ENCODE peak calls at places on chromosomes 7 and 10, in eight cellular contexts. One of them, this sample, is unnamed.

GRCh38 chr7:95473276-95473985 is 12.3 kb upstream of the ASB4 start:
- DNase-seq in MCF 10A: no peak
- DNase-seq in lower lobe of right lung: no peak
- DNase-seq in stimulated activated CD4-positive, alpha-beta T cell treated with anti-CD3 and anti-CD28 coated beads, Interleukin-4, amount 100 ng/mL, for 1 hour: no peak
- DNase-seq in activated CD8-positive, alpha-beta memory T cell treated with anti-CD3 and anti-CD28 coated beads for 1 hour: no peak
- DNase-seq in psoas muscle: no peak
- DNase-seq in T-cell: no peak
- DNase-seq in uterus: no peak
- DNase-seq in this sample: no peak

GRCh38 chr7:31095286-31096197 is 43.4 kb downstream of the ADCYAP1R1 start:
- DNase-seq in MCF 10A: no peak
- DNase-seq in lower lobe of right lung: no peak
- DNase-seq in stimulated activated CD4-positive, alpha-beta T cell treated with anti-CD3 and anti-CD28 coated beads, Interleukin-4, amount 100 ng/mL, for 1 hour: no peak
- DNase-seq in activated CD8-positive, alpha-beta memory T cell treated with anti-CD3 and anti-CD28 coated beads for 1 hour: no peak
- DNase-seq in psoas muscle: no peak
- DNase-seq in T-cell: no peak
- DNase-seq in uterus: peak
- DNase-seq in this sample: no peak

GRCh38 chr7:158283016-158283974 is 304.3 kb downstream of the PTPRN2 start:
- DNase-seq in MCF 10A: no peak
- DNase-seq in lower lobe of right lung: no peak
- DNase-seq in stimulated activated CD4-positive, alpha-beta T cell treated with anti-CD3 and anti-CD28 coated beads, Interleukin-4, amount 100 ng/mL, for 1 hour: no peak
- DNase-seq in activated CD8-positive, alpha-beta memory T cell treated with anti-CD3 and anti-CD28 coated beads for 1 hour: no peak
- DNase-seq in psoas muscle: no peak
- DNase-seq in T-cell: no peak
- DNase-seq in uterus: no peak
- DNase-seq in this sample: no peak

GRCh38 chr10:99733366-99733765 is 1.3 kb downstream of the CUTC start:
- DNase-seq in MCF 10A: no peak
- DNase-seq in lower lobe of right lung: no peak
- DNase-seq in stimulated activated CD4-positive, alpha-beta T cell treated with anti-CD3 and anti-CD28 coated beads, Interleukin-4, amount 100 ng/mL, for 1 hour: no peak
- DNase-seq in activated CD8-positive, alpha-beta memory T cell treated with anti-CD3 and anti-CD28 coated beads for 1 hour: no peak
- DNase-seq in psoas muscle: no peak
- DNase-seq in T-cell: no peak
- DNase-seq in uterus: no peak
- DNase-seq in this sample: no peak

GRCh38 chr7:150343225-150343624 is 1.8 kb upstream of the RARRES2 start:
- DNase-seq in MCF 10A: no peak
- DNase-seq in lower lobe of right lung: no peak
- DNase-seq in stimulated activated CD4-positive, alpha-beta T cell treated with anti-CD3 and anti-CD28 coated beads, Interleukin-4, amount 100 ng/mL, for 1 hour: no peak
- DNase-seq in activated CD8-positive, alpha-beta memory T cell treated with anti-CD3 and anti-CD28 coated beads for 1 hour: no peak
- DNase-seq in psoas muscle: no peak
- DNase-seq in T-cell: no peak
- DNase-seq in uterus: no peak
- DNase-seq in this sample: no peak

GRCh38 chr10:99775850-99776249 is 6.6 kb upstream of the ABCC2 start:
- DNase-seq in MCF 10A: peak
- DNase-seq in lower lobe of right lung: no peak
- DNase-seq in stimulated activated CD4-positive, alpha-beta T cell treated with anti-CD3 and anti-CD28 coated beads, Interleukin-4, amount 100 ng/mL, for 1 hour: no peak
- DNase-seq in activated CD8-positive, alpha-beta memory T cell treated with anti-CD3 and anti-CD28 coated beads for 1 hour: no peak
- DNase-seq in psoas muscle: no peak
- DNase-seq in T-cell: no peak
- DNase-seq in uterus: no peak
- DNase-seq in this sample: peak

GRCh38 chr7:36048902-36049240 is 104.2 kb upstream of the EEPD1 start:
- DNase-seq in MCF 10A: peak
- DNase-seq in lower lobe of right lung: no peak
- DNase-seq in stimulated activated CD4-positive, alpha-beta T cell treated with anti-CD3 and anti-CD28 coated beads, Interleukin-4, amount 100 ng/mL, for 1 hour: no peak
- DNase-seq in activated CD8-positive, alpha-beta memory T cell treated with anti-CD3 and anti-CD28 coated beads for 1 hour: no peak
- DNase-seq in psoas muscle: no peak
- DNase-seq in T-cell: no peak
- DNase-seq in uterus: no peak
- DNase-seq in this sample: no peak

GRCh38 chr10:114748270-114748669 is 73.3 kb upstream of the FHIP2A start:
- DNase-seq in MCF 10A: no peak
- DNase-seq in lower lobe of right lung: no peak
- DNase-seq in stimulated activated CD4-positive, alpha-beta T cell treated with anti-CD3 and anti-CD28 coated beads, Interleukin-4, amount 100 ng/mL, for 1 hour: no peak
- DNase-seq in activated CD8-positive, alpha-beta memory T cell treated with anti-CD3 and anti-CD28 coated beads for 1 hour: no peak
- DNase-seq in psoas muscle: no peak
- DNase-seq in T-cell: no peak
- DNase-seq in uterus: no peak
- DNase-seq in this sample: no peak

GRCh38 chr7:27767374-27767773 is 27.4 kb downstream of the TAX1BP1 start:
- DNase-seq in MCF 10A: no peak
- DNase-seq in lower lobe of right lung: no peak
- DNase-seq in stimulated activated CD4-positive, alpha-beta T cell treated with anti-CD3 and anti-CD28 coated beads, Interleukin-4, amount 100 ng/mL, for 1 hour: no peak
- DNase-seq in activated CD8-positive, alpha-beta memory T cell treated with anti-CD3 and anti-CD28 coated beads for 1 hour: no peak
- DNase-seq in psoas muscle: no peak
- DNase-seq in T-cell: no peak
- DNase-seq in uterus: no peak
- DNase-seq in this sample: no peak

GRCh38 chr10:23345861-23346260 is 1.3 kb upstream of the C10orf67 start:
- DNase-seq in MCF 10A: peak
- DNase-seq in lower lobe of right lung: no peak
- DNase-seq in stimulated activated CD4-positive, alpha-beta T cell treated with anti-CD3 and anti-CD28 coated beads, Interleukin-4, amount 100 ng/mL, for 1 hour: no peak
- DNase-seq in activated CD8-positive, alpha-beta memory T cell treated with anti-CD3 and anti-CD28 coated beads for 1 hour: no peak
- DNase-seq in psoas muscle: no peak
- DNase-seq in T-cell: no peak
- DNase-seq in uterus: no peak
- DNase-seq in this sample: peak

GRCh38 chr7:70712942-70713341 is 419.0 kb upstream of the GALNT17 start:
- DNase-seq in MCF 10A: no peak
- DNase-seq in lower lobe of right lung: no peak
- DNase-seq in stimulated activated CD4-positive, alpha-beta T cell treated with anti-CD3 and anti-CD28 coated beads, Interleukin-4, amount 100 ng/mL, for 1 hour: no peak
- DNase-seq in activated CD8-positive, alpha-beta memory T cell treated with anti-CD3 and anti-CD28 coated beads for 1 hour: no peak
- DNase-seq in psoas muscle: peak
- DNase-seq in T-cell: no peak
- DNase-seq in uterus: no peak
- DNase-seq in this sample: no peak

GRCh38 chr7:4951903-4952636 is 6.9 kb downstream of the MMD2 start:
- DNase-seq in MCF 10A: peak
- DNase-seq in lower lobe of right lung: no peak
- DNase-seq in stimulated activated CD4-positive, alpha-beta T cell treated with anti-CD3 and anti-CD28 coated beads, Interleukin-4, amount 100 ng/mL, for 1 hour: no peak
- DNase-seq in activated CD8-positive, alpha-beta memory T cell treated with anti-CD3 and anti-CD28 coated beads for 1 hour: no peak
- DNase-seq in psoas muscle: no peak
- DNase-seq in T-cell: no peak
- DNase-seq in uterus: no peak
- DNase-seq in this sample: no peak

GRCh38 chr7:33886100-33886623 is 19.2 kb upstream of the BMPER start:
- DNase-seq in MCF 10A: no peak
- DNase-seq in lower lobe of right lung: no peak
- DNase-seq in stimulated activated CD4-positive, alpha-beta T cell treated with anti-CD3 and anti-CD28 coated beads, Interleukin-4, amount 100 ng/mL, for 1 hour: peak
- DNase-seq in activated CD8-positive, alpha-beta memory T cell treated with anti-CD3 and anti-CD28 coated beads for 1 hour: no peak
- DNase-seq in psoas muscle: no peak
- DNase-seq in T-cell: no peak
- DNase-seq in uterus: no peak
- DNase-seq in this sample: peak

GRCh38 chr10:68046642-68047041 is 28.4 kb downstream of the HERC4 start:
- DNase-seq in MCF 10A: no peak
- DNase-seq in lower lobe of right lung: no peak
- DNase-seq in stimulated activated CD4-positive, alpha-beta T cell treated with anti-CD3 and anti-CD28 coated beads, Interleukin-4, amount 100 ng/mL, for 1 hour: no peak
- DNase-seq in activated CD8-positive, alpha-beta memory T cell treated with anti-CD3 and anti-CD28 coated beads for 1 hour: no peak
- DNase-seq in psoas muscle: no peak
- DNase-seq in T-cell: no peak
- DNase-seq in uterus: no peak
- DNase-seq in this sample: no peak

GRCh38 chr10:18684416-18684815 is 25.2 kb downstream of the ARL5B start:
- DNase-seq in MCF 10A: no peak
- DNase-seq in lower lobe of right lung: no peak
- DNase-seq in stimulated activated CD4-positive, alpha-beta T cell treated with anti-CD3 and anti-CD28 coated beads, Interleukin-4, amount 100 ng/mL, for 1 hour: no peak
- DNase-seq in activated CD8-positive, alpha-beta memory T cell treated with anti-CD3 and anti-CD28 coated beads for 1 hour: no peak
- DNase-seq in psoas muscle: no peak
- DNase-seq in T-cell: no peak
- DNase-seq in uterus: no peak
- DNase-seq in this sample: no peak

GRCh38 chr10:1938317-1938716 is 201.0 kb upstream of the ADARB2 start:
- DNase-seq in MCF 10A: no peak
- DNase-seq in lower lobe of right lung: no peak
- DNase-seq in stimulated activated CD4-positive, alpha-beta T cell treated with anti-CD3 and anti-CD28 coated beads, Interleukin-4, amount 100 ng/mL, for 1 hour: peak
- DNase-seq in activated CD8-positive, alpha-beta memory T cell treated with anti-CD3 and anti-CD28 coated beads for 1 hour: no peak
- DNase-seq in psoas muscle: no peak
- DNase-seq in T-cell: no peak
- DNase-seq in uterus: no peak
- DNase-seq in this sample: no peak

GRCh38 chr7:143396182-143396581 is 12.5 kb downstream of the EPHA1 start:
- DNase-seq in MCF 10A: no peak
- DNase-seq in lower lobe of right lung: no peak
- DNase-seq in stimulated activated CD4-positive, alpha-beta T cell treated with anti-CD3 and anti-CD28 coated beads, Interleukin-4, amount 100 ng/mL, for 1 hour: no peak
- DNase-seq in activated CD8-positive, alpha-beta memory T cell treated with anti-CD3 and anti-CD28 coated beads for 1 hour: no peak
- DNase-seq in psoas muscle: no peak
- DNase-seq in T-cell: no peak
- DNase-seq in uterus: no peak
- DNase-seq in this sample: no peak

GRCh38 chr10:30488319-30488718 is 54.3 kb downstream of the MAP3K8 start:
- DNase-seq in MCF 10A: no peak
- DNase-seq in lower lobe of right lung: no peak
- DNase-seq in stimulated activated CD4-positive, alpha-beta T cell treated with anti-CD3 and anti-CD28 coated beads, Interleukin-4, amount 100 ng/mL, for 1 hour: no peak
- DNase-seq in activated CD8-positive, alpha-beta memory T cell treated with anti-CD3 and anti-CD28 coated beads for 1 hour: no peak
- DNase-seq in psoas muscle: no peak
- DNase-seq in T-cell: no peak
- DNase-seq in uterus: no peak
- DNase-seq in this sample: no peak

GRCh38 chr10:86730227-86730626 is 26.2 kb upstream of the BMPR1A start:
- DNase-seq in MCF 10A: peak
- DNase-seq in lower lobe of right lung: no peak
- DNase-seq in stimulated activated CD4-positive, alpha-beta T cell treated with anti-CD3 and anti-CD28 coated beads, Interleukin-4, amount 100 ng/mL, for 1 hour: no peak
- DNase-seq in activated CD8-positive, alpha-beta memory T cell treated with anti-CD3 and anti-CD28 coated beads for 1 hour: no peak
- DNase-seq in psoas muscle: no peak
- DNase-seq in T-cell: no peak
- DNase-seq in uterus: no peak
- DNase-seq in this sample: no peak

GRCh38 chr7:23276381-23276780 is 22.8 kb upstream of the MALSU1 start:
- DNase-seq in MCF 10A: no peak
- DNase-seq in lower lobe of right lung: no peak
- DNase-seq in stimulated activated CD4-positive, alpha-beta T cell treated with anti-CD3 and anti-CD28 coated beads, Interleukin-4, amount 100 ng/mL, for 1 hour: no peak
- DNase-seq in activated CD8-positive, alpha-beta memory T cell treated with anti-CD3 and anti-CD28 coated beads for 1 hour: no peak
- DNase-seq in psoas muscle: no peak
- DNase-seq in T-cell: no peak
- DNase-seq in uterus: no peak
- DNase-seq in this sample: no peak

GRCh38 chr7:98281757-98282652 is 519 bp downstream of the BRI3 start:
- DNase-seq in MCF 10A: peak
- DNase-seq in lower lobe of right lung: peak
- DNase-seq in stimulated activated CD4-positive, alpha-beta T cell treated with anti-CD3 and anti-CD28 coated beads, Interleukin-4, amount 100 ng/mL, for 1 hour: no peak
- DNase-seq in activated CD8-positive, alpha-beta memory T cell treated with anti-CD3 and anti-CD28 coated beads for 1 hour: no peak
- DNase-seq in psoas muscle: peak
- DNase-seq in T-cell: peak
- DNase-seq in uterus: peak
- DNase-seq in this sample: no peak

GRCh38 chr7:90738249-90738648 is 142.1 kb downstream of the CDK14 start:
- DNase-seq in MCF 10A: no peak
- DNase-seq in lower lobe of right lung: no peak
- DNase-seq in stimulated activated CD4-positive, alpha-beta T cell treated with anti-CD3 and anti-CD28 coated beads, Interleukin-4, amount 100 ng/mL, for 1 hour: no peak
- DNase-seq in activated CD8-positive, alpha-beta memory T cell treated with anti-CD3 and anti-CD28 coated beads for 1 hour: no peak
- DNase-seq in psoas muscle: no peak
- DNase-seq in T-cell: no peak
- DNase-seq in uterus: no peak
- DNase-seq in this sample: no peak

GRCh38 chr10:88385601-88386203 is 197.4 kb downstream of the RNLS start:
- DNase-seq in MCF 10A: peak
- DNase-seq in lower lobe of right lung: peak
- DNase-seq in stimulated activated CD4-positive, alpha-beta T cell treated with anti-CD3 and anti-CD28 coated beads, Interleukin-4, amount 100 ng/mL, for 1 hour: peak
- DNase-seq in activated CD8-positive, alpha-beta memory T cell treated with anti-CD3 and anti-CD28 coated beads for 1 hour: peak
- DNase-seq in psoas muscle: peak
- DNase-seq in T-cell: peak
- DNase-seq in uterus: peak
- DNase-seq in this sample: peak

GRCh38 chr10:51876528-51876927 is 177.1 kb upstream of the CSTF2T start:
- DNase-seq in MCF 10A: no peak
- DNase-seq in lower lobe of right lung: no peak
- DNase-seq in stimulated activated CD4-positive, alpha-beta T cell treated with anti-CD3 and anti-CD28 coated beads, Interleukin-4, amount 100 ng/mL, for 1 hour: no peak
- DNase-seq in activated CD8-positive, alpha-beta memory T cell treated with anti-CD3 and anti-CD28 coated beads for 1 hour: no peak
- DNase-seq in psoas muscle: no peak
- DNase-seq in T-cell: no peak
- DNase-seq in uterus: no peak
- DNase-seq in this sample: no peak

GRCh38 chr10:86203162-86203905 is 163.3 kb downstream of the GRID1 start:
- DNase-seq in MCF 10A: peak
- DNase-seq in lower lobe of right lung: no peak
- DNase-seq in stimulated activated CD4-positive, alpha-beta T cell treated with anti-CD3 and anti-CD28 coated beads, Interleukin-4, amount 100 ng/mL, for 1 hour: no peak
- DNase-seq in activated CD8-positive, alpha-beta memory T cell treated with anti-CD3 and anti-CD28 coated beads for 1 hour: no peak
- DNase-seq in psoas muscle: no peak
- DNase-seq in T-cell: no peak
- DNase-seq in uterus: no peak
- DNase-seq in this sample: peak

GRCh38 chr10:86661161-86662025 is 6.9 kb upstream of the LDB3 start:
- DNase-seq in MCF 10A: no peak
- DNase-seq in lower lobe of right lung: peak
- DNase-seq in stimulated activated CD4-positive, alpha-beta T cell treated with anti-CD3 and anti-CD28 coated beads, Interleukin-4, amount 100 ng/mL, for 1 hour: no peak
- DNase-seq in activated CD8-positive, alpha-beta memory T cell treated with anti-CD3 and anti-CD28 coated beads for 1 hour: no peak
- DNase-seq in psoas muscle: peak
- DNase-seq in T-cell: no peak
- DNase-seq in uterus: no peak
- DNase-seq in this sample: peak

GRCh38 chr10:94314913-94315545 is 47.7 kb downstream of the NOC3L start:
- DNase-seq in MCF 10A: no peak
- DNase-seq in lower lobe of right lung: no peak
- DNase-seq in stimulated activated CD4-positive, alpha-beta T cell treated with anti-CD3 and anti-CD28 coated beads, Interleukin-4, amount 100 ng/mL, for 1 hour: no peak
- DNase-seq in activated CD8-positive, alpha-beta memory T cell treated with anti-CD3 and anti-CD28 coated beads for 1 hour: no peak
- DNase-seq in psoas muscle: no peak
- DNase-seq in T-cell: no peak
- DNase-seq in uterus: no peak
- DNase-seq in this sample: no peak

GRCh38 chr10:95382174-95382573 is 91.4 kb upstream of the PDLIM1 start:
- DNase-seq in MCF 10A: no peak
- DNase-seq in lower lobe of right lung: no peak
- DNase-seq in stimulated activated CD4-positive, alpha-beta T cell treated with anti-CD3 and anti-CD28 coated beads, Interleukin-4, amount 100 ng/mL, for 1 hour: no peak
- DNase-seq in activated CD8-positive, alpha-beta memory T cell treated with anti-CD3 and anti-CD28 coated beads for 1 hour: no peak
- DNase-seq in psoas muscle: no peak
- DNase-seq in T-cell: no peak
- DNase-seq in uterus: no peak
- DNase-seq in this sample: no peak

GRCh38 chr10:30774281-30774680 is 144.7 kb upstream of the LYZL2 start:
- DNase-seq in MCF 10A: no peak
- DNase-seq in lower lobe of right lung: no peak
- DNase-seq in stimulated activated CD4-positive, alpha-beta T cell treated with anti-CD3 and anti-CD28 coated beads, Interleukin-4, amount 100 ng/mL, for 1 hour: no peak
- DNase-seq in activated CD8-positive, alpha-beta memory T cell treated with anti-CD3 and anti-CD28 coated beads for 1 hour: no peak
- DNase-seq in psoas muscle: no peak
- DNase-seq in T-cell: no peak
- DNase-seq in uterus: no peak
- DNase-seq in this sample: no peak

GRCh38 chr7:1086588-1087461 is 1.1 kb upstream of the GPER1 start:
- DNase-seq in MCF 10A: peak
- DNase-seq in lower lobe of right lung: peak
- DNase-seq in stimulated activated CD4-positive, alpha-beta T cell treated with anti-CD3 and anti-CD28 coated beads, Interleukin-4, amount 100 ng/mL, for 1 hour: peak
- DNase-seq in activated CD8-positive, alpha-beta memory T cell treated with anti-CD3 and anti-CD28 coated beads for 1 hour: peak
- DNase-seq in psoas muscle: peak
- DNase-seq in T-cell: peak
- DNase-seq in uterus: peak
- DNase-seq in this sample: peak

GRCh38 chr7:30396379-30396778 is 82.2 kb downstream of the NOD1 start:
- DNase-seq in MCF 10A: peak
- DNase-seq in lower lobe of right lung: no peak
- DNase-seq in stimulated activated CD4-positive, alpha-beta T cell treated with anti-CD3 and anti-CD28 coated beads, Interleukin-4, amount 100 ng/mL, for 1 hour: no peak
- DNase-seq in activated CD8-positive, alpha-beta memory T cell treated with anti-CD3 and anti-CD28 coated beads for 1 hour: no peak
- DNase-seq in psoas muscle: no peak
- DNase-seq in T-cell: no peak
- DNase-seq in uterus: no peak
- DNase-seq in this sample: no peak

This sample was measured in RWPE1.